ENCODE peak calls at places on chromosomes 12 and 14, in five cellular contexts. One of them, this sample, is unnamed.
A peak's percentile ranks its signal among the peaks of the same experiment; 100 is the strongest.

GRCh38 chr12:97713972-97714588 is 251.5 kb downstream of the RMST start:
- DNase-seq in stimulated activated CD8-positive, alpha-beta memory T cell treated with anti-CD3 and anti-CD28 coated beads, Interleukin-4, amount 100 ng/mL, for 1 hour: no peak
- DNase-seq in mucosa of descending colon: no peak
- DNase-seq in ELR: no peak
- DNase-seq in CD8-positive, alpha-beta memory T cell: no peak
- DNase-seq in this sample: no peak

GRCh38 chr14:23299558-23299957 is 3.1 kb downstream of the PPP1R3E start:
- DNase-seq in stimulated activated CD8-positive, alpha-beta memory T cell treated with anti-CD3 and anti-CD28 coated beads, Interleukin-4, amount 100 ng/mL, for 1 hour: no peak
- DNase-seq in mucosa of descending colon: no peak
- DNase-seq in ELR: peak; percentile 68
- DNase-seq in CD8-positive, alpha-beta memory T cell: no peak
- DNase-seq in this sample: peak; percentile 70

GRCh38 chr14:100469632-100470522 is 117.3 kb downstream of the BEGAIN start:
- DNase-seq in stimulated activated CD8-positive, alpha-beta memory T cell treated with anti-CD3 and anti-CD28 coated beads, Interleukin-4, amount 100 ng/mL, for 1 hour: no peak
- DNase-seq in mucosa of descending colon: no peak
- DNase-seq in ELR: no peak
- DNase-seq in CD8-positive, alpha-beta memory T cell: no peak
- DNase-seq in this sample: no peak

GRCh38 chr12:29640589-29641345 is 143.0 kb downstream of the TMTC1 start:
- DNase-seq in stimulated activated CD8-positive, alpha-beta memory T cell treated with anti-CD3 and anti-CD28 coated beads, Interleukin-4, amount 100 ng/mL, for 1 hour: no peak
- DNase-seq in mucosa of descending colon: no peak
- DNase-seq in ELR: no peak
- DNase-seq in CD8-positive, alpha-beta memory T cell: no peak
- DNase-seq in this sample: peak; percentile 58

GRCh38 chr12:52228931-52229330 is 4.1 kb upstream of the KRT7 start:
- DNase-seq in stimulated activated CD8-positive, alpha-beta memory T cell treated with anti-CD3 and anti-CD28 coated beads, Interleukin-4, amount 100 ng/mL, for 1 hour: no peak
- DNase-seq in mucosa of descending colon: no peak
- DNase-seq in ELR: no peak
- DNase-seq in CD8-positive, alpha-beta memory T cell: no peak
- DNase-seq in this sample: no peak

GRCh38 chr14:59303216-59303615 is 114.7 kb downstream of the DAAM1 start:
- DNase-seq in stimulated activated CD8-positive, alpha-beta memory T cell treated with anti-CD3 and anti-CD28 coated beads, Interleukin-4, amount 100 ng/mL, for 1 hour: no peak
- DNase-seq in mucosa of descending colon: no peak
- DNase-seq in ELR: peak; percentile 40
- DNase-seq in CD8-positive, alpha-beta memory T cell: no peak
- DNase-seq in this sample: peak; percentile 44

GRCh38 chr14:68820119-68820518 is 27.3 kb upstream of the ZFP36L1 start:
- DNase-seq in stimulated activated CD8-positive, alpha-beta memory T cell treated with anti-CD3 and anti-CD28 coated beads, Interleukin-4, amount 100 ng/mL, for 1 hour: no peak
- DNase-seq in mucosa of descending colon: no peak
- DNase-seq in ELR: no peak
- DNase-seq in CD8-positive, alpha-beta memory T cell: no peak
- DNase-seq in this sample: no peak

GRCh38 chr14:53265025-53265424 is 111.9 kb upstream of the DDHD1 start:
- DNase-seq in stimulated activated CD8-positive, alpha-beta memory T cell treated with anti-CD3 and anti-CD28 coated beads, Interleukin-4, amount 100 ng/mL, for 1 hour: no peak
- DNase-seq in mucosa of descending colon: no peak
- DNase-seq in ELR: no peak
- DNase-seq in CD8-positive, alpha-beta memory T cell: no peak
- DNase-seq in this sample: no peak

GRCh38 chr14:72416892-72417291 is 477.0 kb downstream of the DPF3 start:
- DNase-seq in stimulated activated CD8-positive, alpha-beta memory T cell treated with anti-CD3 and anti-CD28 coated beads, Interleukin-4, amount 100 ng/mL, for 1 hour: no peak
- DNase-seq in mucosa of descending colon: no peak
- DNase-seq in ELR: no peak
- DNase-seq in CD8-positive, alpha-beta memory T cell: no peak
- DNase-seq in this sample: no peak

GRCh38 chr14:101665478-101666078 is 95.9 kb upstream of the PPP2R5C start:
- DNase-seq in stimulated activated CD8-positive, alpha-beta memory T cell treated with anti-CD3 and anti-CD28 coated beads, Interleukin-4, amount 100 ng/mL, for 1 hour: no peak
- DNase-seq in mucosa of descending colon: no peak
- DNase-seq in ELR: peak; percentile 69
- DNase-seq in CD8-positive, alpha-beta memory T cell: peak; percentile 3
- DNase-seq in this sample: peak; percentile 9

GRCh38 chr14:104183796-104184195 is 45.4 kb downstream of the KIF26A start:
- DNase-seq in stimulated activated CD8-positive, alpha-beta memory T cell treated with anti-CD3 and anti-CD28 coated beads, Interleukin-4, amount 100 ng/mL, for 1 hour: no peak
- DNase-seq in mucosa of descending colon: no peak
- DNase-seq in ELR: no peak
- DNase-seq in CD8-positive, alpha-beta memory T cell: no peak
- DNase-seq in this sample: no peak

GRCh38 chr14:48704639-48705038 is 881.5 kb downstream of the RPS29 start:
- DNase-seq in stimulated activated CD8-positive, alpha-beta memory T cell treated with anti-CD3 and anti-CD28 coated beads, Interleukin-4, amount 100 ng/mL, for 1 hour: no peak
- DNase-seq in mucosa of descending colon: no peak
- DNase-seq in ELR: no peak
- DNase-seq in CD8-positive, alpha-beta memory T cell: no peak
- DNase-seq in this sample: no peak

GRCh38 chr14:83463500-83464098 is 1929.9 kb upstream of the SEL1L start:
- DNase-seq in stimulated activated CD8-positive, alpha-beta memory T cell treated with anti-CD3 and anti-CD28 coated beads, Interleukin-4, amount 100 ng/mL, for 1 hour: no peak
- DNase-seq in mucosa of descending colon: no peak
- DNase-seq in ELR: peak; percentile 22
- DNase-seq in CD8-positive, alpha-beta memory T cell: no peak
- DNase-seq in this sample: peak; percentile 73

GRCh38 chr12:68358532-68359485 is 26.6 kb upstream of the MDM1 start:
- DNase-seq in stimulated activated CD8-positive, alpha-beta memory T cell treated with anti-CD3 and anti-CD28 coated beads, Interleukin-4, amount 100 ng/mL, for 1 hour: no peak
- DNase-seq in mucosa of descending colon: no peak
- DNase-seq in ELR: peak; percentile 81
- DNase-seq in CD8-positive, alpha-beta memory T cell: peak; percentile 71
- DNase-seq in this sample: peak; percentile 71